ENCODE peak calls at places on chromosomes 3 and 15, in ten cellular contexts. One of them, this sample, is unnamed.

GRCh38 chr3:277873-278272 is 81.3 kb downstream of the CHL1 start:
- DNase-seq in lower leg skin: no peak
- DNase-seq in lower lobe of right lung: no peak
- DNase-seq in fibroblast of mammary gland: no peak
- DNase-seq in left lung: no peak
- DNase-seq in heart right ventricle: no peak
- DNase-seq in hepatocyte: no peak
- DNase-seq in PC-9: no peak
- DNase-seq in fibroblast of lung: no peak
- DNase-seq in GM13977: no peak
- DNase-seq in this sample: no peak

GRCh38 chr3:189626286-189626685 is 4.9 kb upstream of the TP63 start:
- DNase-seq in lower leg skin: no peak
- DNase-seq in lower lobe of right lung: no peak
- DNase-seq in fibroblast of mammary gland: no peak
- DNase-seq in left lung: no peak
- DNase-seq in heart right ventricle: no peak
- DNase-seq in hepatocyte: no peak
- DNase-seq in PC-9: no peak
- DNase-seq in fibroblast of lung: no peak
- DNase-seq in GM13977: no peak
- DNase-seq in this sample: no peak

GRCh38 chr15:45849136-45849535 is 214.3 kb downstream of the SQOR start:
- DNase-seq in lower leg skin: no peak
- DNase-seq in lower lobe of right lung: no peak
- DNase-seq in fibroblast of mammary gland: no peak
- DNase-seq in left lung: no peak
- DNase-seq in heart right ventricle: no peak
- DNase-seq in hepatocyte: no peak
- DNase-seq in PC-9: no peak
- DNase-seq in fibroblast of lung: no peak
- DNase-seq in GM13977: no peak
- DNase-seq in this sample: no peak

GRCh38 chr15:42994546-42994945 is 74.0 kb upstream of the TTBK2 start:
- DNase-seq in lower leg skin: no peak
- DNase-seq in lower lobe of right lung: no peak
- DNase-seq in fibroblast of mammary gland: peak
- DNase-seq in left lung: no peak
- DNase-seq in heart right ventricle: no peak
- DNase-seq in hepatocyte: no peak
- DNase-seq in PC-9: no peak
- DNase-seq in fibroblast of lung: peak
- DNase-seq in GM13977: no peak
- DNase-seq in this sample: no peak

GRCh38 chr3:20931834-20932233 is 745.8 kb upstream of the SGO1 start:
- DNase-seq in lower leg skin: no peak
- DNase-seq in lower lobe of right lung: no peak
- DNase-seq in fibroblast of mammary gland: no peak
- DNase-seq in left lung: no peak
- DNase-seq in heart right ventricle: no peak
- DNase-seq in hepatocyte: no peak
- DNase-seq in PC-9: no peak
- DNase-seq in fibroblast of lung: no peak
- DNase-seq in GM13977: no peak
- DNase-seq in this sample: no peak

GRCh38 chr15:78599189-78599588 is 21.6 kb downstream of the CHRNA3 start:
- DNase-seq in lower leg skin: no peak
- DNase-seq in lower lobe of right lung: no peak
- DNase-seq in fibroblast of mammary gland: peak
- DNase-seq in left lung: no peak
- DNase-seq in heart right ventricle: no peak
- DNase-seq in hepatocyte: no peak
- DNase-seq in PC-9: no peak
- DNase-seq in fibroblast of lung: no peak
- DNase-seq in GM13977: no peak
- DNase-seq in this sample: no peak

GRCh38 chr3:138845071-138845685 is 10.4 kb upstream of the PIK3CB start:
- DNase-seq in lower leg skin: no peak
- DNase-seq in lower lobe of right lung: no peak
- DNase-seq in fibroblast of mammary gland: no peak
- DNase-seq in left lung: no peak
- DNase-seq in heart right ventricle: peak
- DNase-seq in hepatocyte: no peak
- DNase-seq in PC-9: no peak
- DNase-seq in fibroblast of lung: no peak
- DNase-seq in GM13977: no peak
- DNase-seq in this sample: no peak

GRCh38 chr3:129473067-129473765 is 33.2 kb downstream of the IFT122 start:
- DNase-seq in lower leg skin: no peak
- DNase-seq in lower lobe of right lung: no peak
- DNase-seq in fibroblast of mammary gland: no peak
- DNase-seq in left lung: no peak
- DNase-seq in heart right ventricle: no peak
- DNase-seq in hepatocyte: no peak
- DNase-seq in PC-9: no peak
- DNase-seq in fibroblast of lung: no peak
- DNase-seq in GM13977: no peak
- DNase-seq in this sample: no peak

GRCh38 chr15:38702178-38702912 is 137.7 kb upstream of the RASGRP1 start:
- DNase-seq in lower leg skin: no peak
- DNase-seq in lower lobe of right lung: no peak
- DNase-seq in fibroblast of mammary gland: no peak
- DNase-seq in left lung: no peak
- DNase-seq in heart right ventricle: no peak
- DNase-seq in hepatocyte: peak
- DNase-seq in PC-9: peak
- DNase-seq in fibroblast of lung: no peak
- DNase-seq in GM13977: no peak
- DNase-seq in this sample: no peak

GRCh38 chr15:40937762-40938529 is 8.8 kb downstream of the DLL4 start:
- DNase-seq in lower leg skin: no peak
- DNase-seq in lower lobe of right lung: no peak
- DNase-seq in fibroblast of mammary gland: no peak
- DNase-seq in left lung: no peak
- DNase-seq in heart right ventricle: no peak
- DNase-seq in hepatocyte: no peak
- DNase-seq in PC-9: peak
- DNase-seq in fibroblast of lung: no peak
- DNase-seq in GM13977: no peak
- DNase-seq in this sample: no peak

GRCh38 chr3:129087138-129087702 is 26.6 kb downstream of the GP9 start:
- DNase-seq in lower leg skin: peak
- DNase-seq in lower lobe of right lung: no peak
- DNase-seq in fibroblast of mammary gland: peak
- DNase-seq in left lung: peak
- DNase-seq in heart right ventricle: peak
- DNase-seq in hepatocyte: no peak
- DNase-seq in PC-9: no peak
- DNase-seq in fibroblast of lung: peak
- DNase-seq in GM13977: no peak
- DNase-seq in this sample: no peak

GRCh38 chr3:156674911-156675743 is 737 bp downstream of the TIPARP start:
- DNase-seq in lower leg skin: peak
- DNase-seq in lower lobe of right lung: peak
- DNase-seq in fibroblast of mammary gland: peak
- DNase-seq in left lung: peak
- DNase-seq in heart right ventricle: peak
- DNase-seq in hepatocyte: peak
- DNase-seq in PC-9: no peak
- DNase-seq in fibroblast of lung: peak
- DNase-seq in GM13977: peak
- DNase-seq in this sample: peak
- TF ChIP-seq CTCF in lower leg skin: no peak
- TF ChIP-seq CTCF in lower lobe of right lung: peak
- TF ChIP-seq CTCF in fibroblast of mammary gland: no peak
- TF ChIP-seq CTCF in left lung: peak
- TF ChIP-seq CTCF in heart right ventricle: peak
- TF ChIP-seq CTCF in hepatocyte: peak
- TF ChIP-seq CTCF in PC-9: peak
- TF ChIP-seq CTCF in fibroblast of lung: peak
- TF ChIP-seq CTCF in GM13977: peak
- TF ChIP-seq CTCF in this sample: no peak

GRCh38 chr3:131048030-131048429 is 21.4 kb downstream of the NEK11 start:
- DNase-seq in lower leg skin: no peak
- DNase-seq in lower lobe of right lung: no peak
- DNase-seq in fibroblast of mammary gland: no peak
- DNase-seq in left lung: no peak
- DNase-seq in heart right ventricle: no peak
- DNase-seq in hepatocyte: no peak
- DNase-seq in PC-9: no peak
- DNase-seq in fibroblast of lung: no peak
- DNase-seq in GM13977: no peak
- DNase-seq in this sample: no peak

GRCh38 chr3:131047582-131047981 is 20.9 kb downstream of the NEK11 start:
- DNase-seq in lower leg skin: no peak
- DNase-seq in lower lobe of right lung: no peak
- DNase-seq in fibroblast of mammary gland: no peak
- DNase-seq in left lung: no peak
- DNase-seq in heart right ventricle: no peak
- DNase-seq in hepatocyte: no peak
- DNase-seq in PC-9: no peak
- DNase-seq in fibroblast of lung: no peak
- DNase-seq in GM13977: no peak
- DNase-seq in this sample: no peak

DNA sequence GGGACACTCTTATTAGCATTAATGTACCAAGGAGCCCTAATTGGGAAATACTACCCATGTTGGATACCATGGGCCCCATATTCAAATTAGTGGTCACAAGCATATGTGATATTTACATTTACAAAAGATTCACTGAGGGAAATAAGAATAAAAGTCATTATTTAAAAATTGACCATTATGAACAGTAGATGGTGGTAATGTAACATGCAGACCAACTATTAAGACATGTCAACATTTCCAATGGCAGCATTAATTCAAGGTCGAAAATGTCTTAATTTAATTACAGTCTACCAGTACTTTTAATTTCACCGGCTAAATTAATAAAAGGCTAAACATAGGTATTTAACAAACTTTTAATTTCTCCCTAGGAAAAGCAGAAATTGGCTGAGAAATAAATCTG is 26.3 kb downstream of the NEK11 start:
- DNase-seq in lower leg skin: no peak
- DNase-seq in lower lobe of right lung: no peak
- DNase-seq in fibroblast of mammary gland: peak
- DNase-seq in left lung: no peak
- DNase-seq in heart right ventricle: no peak
- DNase-seq in hepatocyte: no peak
- DNase-seq in PC-9: no peak
- DNase-seq in fibroblast of lung: peak
- DNase-seq in GM13977: no peak
- DNase-seq in this sample: no peak
- TF ChIP-seq CTCF in lower leg skin: no peak
- TF ChIP-seq CTCF in lower lobe of right lung: no peak
- TF ChIP-seq CTCF in fibroblast of mammary gland: peak
- TF ChIP-seq CTCF in left lung: no peak
- TF ChIP-seq CTCF in heart right ventricle: peak
- TF ChIP-seq CTCF in hepatocyte: peak
- TF ChIP-seq CTCF in PC-9: peak
- TF ChIP-seq CTCF in fibroblast of lung: peak
- TF ChIP-seq CTCF in GM13977: peak
- TF ChIP-seq CTCF in this sample: no peak

GRCh38 chr3:125207949-125208568 is 4.5 kb downstream of the SLC12A8 start:
- DNase-seq in lower leg skin: no peak
- DNase-seq in lower lobe of right lung: no peak
- DNase-seq in fibroblast of mammary gland: peak
- DNase-seq in left lung: no peak
- DNase-seq in heart right ventricle: no peak
- DNase-seq in hepatocyte: no peak
- DNase-seq in PC-9: no peak
- DNase-seq in fibroblast of lung: no peak
- DNase-seq in GM13977: no peak
- DNase-seq in this sample: no peak
- TF ChIP-seq CTCF in lower leg skin: no peak
- TF ChIP-seq CTCF in lower lobe of right lung: no peak
- TF ChIP-seq CTCF in fibroblast of mammary gland: no peak
- TF ChIP-seq CTCF in left lung: no peak
- TF ChIP-seq CTCF in heart right ventricle: no peak
- TF ChIP-seq CTCF in hepatocyte: no peak
- TF ChIP-seq CTCF in PC-9: no peak
- TF ChIP-seq CTCF in fibroblast of lung: no peak
- TF ChIP-seq CTCF in GM13977: no peak
- TF ChIP-seq CTCF in this sample: no peak

GRCh38 chr3:31210068-31210650 is 315.7 kb upstream of the GADL1 start:
- DNase-seq in lower leg skin: no peak
- DNase-seq in lower lobe of right lung: no peak
- DNase-seq in fibroblast of mammary gland: no peak
- DNase-seq in left lung: no peak
- DNase-seq in heart right ventricle: no peak
- DNase-seq in hepatocyte: no peak
- DNase-seq in PC-9: no peak
- DNase-seq in fibroblast of lung: no peak
- DNase-seq in GM13977: no peak
- DNase-seq in this sample: no peak
- TF ChIP-seq CTCF in lower leg skin: no peak
- TF ChIP-seq CTCF in lower lobe of right lung: no peak
- TF ChIP-seq CTCF in fibroblast of mammary gland: peak
- TF ChIP-seq CTCF in left lung: no peak
- TF ChIP-seq CTCF in heart right ventricle: no peak
- TF ChIP-seq CTCF in hepatocyte: peak
- TF ChIP-seq CTCF in PC-9: no peak
- TF ChIP-seq CTCF in fibroblast of lung: peak
- TF ChIP-seq CTCF in GM13977: peak
- TF ChIP-seq CTCF in this sample: no peak